ENCODE peak calls at places on chromosomes 2 and 18, in seven cellular contexts. B, J, N, U, Z, Y and X are unnamed samples.
A peak's percentile ranks its signal among the peaks of the same experiment; 100 is the strongest.

GRCh38 chr2:11406492-11407381 is 59.2 kb downstream of the E2F6 start:
- DNase-seq in N (no peak), B (no peak), J (no peak), Z (peak; percentile 15), Y (no peak), U (peak; percentile 66), X (no peak)

GRCh38 chr2:151730242-151730975 is 3.9 kb downstream of the NEB start:
- DNase-seq in Y (no peak), B (no peak), U (no peak), N (no peak), J (no peak), Z (no peak), X (no peak)

GRCh38 chr2:186757009-186757408 is 63.1 kb downstream of the FAM171B start:
- DNase-seq in J (no peak), B (no peak), Y (no peak), Z (no peak), N (no peak), U (no peak), X (no peak)

GRCh38 chr2:66109419-66109818 is 325.5 kb upstream of the MEIS1 start:
- DNase-seq in Y (no peak), U (no peak), Z (no peak), J (no peak), N (no peak), B (no peak), X (no peak)

GRCh38 chr2:74835831-74836674 is 2.1 kb downstream of the HK2 start:
- DNase-seq in N (no peak), J (no peak), Y (no peak), Z (peak; percentile 81), B (no peak), U (peak; percentile 72), X (no peak)

GRCh38 chr2:129748250-129748649 is 231.2 kb upstream of the RAB6C start:
- DNase-seq in Z (no peak), Y (no peak), N (no peak), J (no peak), U (no peak), B (no peak), X (peak; percentile 80)

GRCh38 chr2:112605926-112606325 is 21.5 kb downstream of the CHCHD5 start:
- DNase-seq in B (no peak), Z (no peak), J (no peak), U (no peak), Y (no peak), N (no peak), X (peak; percentile 59)

GRCh38 chr2:204321910-204322765 is 223.1 kb upstream of the PARD3B start:
- DNase-seq in Z (no peak), Y (no peak), B (no peak), N (no peak), J (no peak), U (peak; percentile 64), X (no peak)

GRCh38 chr18:50857694-50858093 is 21.2 kb upstream of the ME2 start:
- DNase-seq in Z (peak; percentile 15), J (no peak), Y (no peak), B (no peak), N (no peak), U (peak; percentile 32), X (no peak)

GRCh38 chr18:34764451-34764850 is 54.4 kb downstream of the DTNA start:
- DNase-seq in J (no peak), U (no peak), N (no peak), Y (no peak), B (no peak), Z (no peak), X (no peak)

GRCh38 chr18:34772887-34773286 is 62.8 kb downstream of the DTNA start:
- DNase-seq in B (no peak), N (no peak), Z (peak; percentile 34), Y (no peak), J (no peak), U (no peak), X (no peak)

GRCh38 chr18:34773378-34773777 is 63.3 kb downstream of the DTNA start:
- DNase-seq in Z (no peak), B (no peak), N (no peak), U (no peak), J (no peak), Y (no peak), X (no peak)

GRCh38 chr18:34771958-34772357 is 61.9 kb downstream of the DTNA start:
- DNase-seq in Z (no peak), J (no peak), B (no peak), N (no peak), U (no peak), Y (no peak), X (no peak)

DNA sequence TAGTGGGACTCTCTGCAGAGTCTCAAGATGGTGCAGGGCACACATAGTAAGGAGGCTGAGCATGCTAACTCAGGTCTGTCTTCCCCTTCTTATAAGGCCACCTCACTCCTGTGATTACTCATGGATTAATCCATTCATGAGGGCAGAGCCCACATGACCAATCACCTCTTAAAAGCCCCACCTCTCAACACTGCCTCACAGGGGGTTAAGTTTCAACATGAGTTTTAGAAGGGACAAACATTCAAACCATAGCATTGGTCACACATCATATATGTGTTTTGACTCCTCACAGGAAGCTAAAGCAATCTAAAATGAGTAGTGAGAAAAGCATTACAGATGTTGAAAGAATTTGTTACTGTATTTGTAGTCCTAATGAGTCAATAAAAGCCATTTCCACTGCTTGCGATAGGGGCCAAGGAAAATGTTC is 57.5 kb downstream of the DTNA start:
- DNase-seq in Z (no peak), U (no peak), Y (no peak), N (no peak), J (no peak), B (no peak), X (no peak)
- TF ChIP-seq POLR2A in Z (no peak), U (no peak), Y (no peak), N (no peak), J (no peak), B (no peak), X (no peak)

DNA sequence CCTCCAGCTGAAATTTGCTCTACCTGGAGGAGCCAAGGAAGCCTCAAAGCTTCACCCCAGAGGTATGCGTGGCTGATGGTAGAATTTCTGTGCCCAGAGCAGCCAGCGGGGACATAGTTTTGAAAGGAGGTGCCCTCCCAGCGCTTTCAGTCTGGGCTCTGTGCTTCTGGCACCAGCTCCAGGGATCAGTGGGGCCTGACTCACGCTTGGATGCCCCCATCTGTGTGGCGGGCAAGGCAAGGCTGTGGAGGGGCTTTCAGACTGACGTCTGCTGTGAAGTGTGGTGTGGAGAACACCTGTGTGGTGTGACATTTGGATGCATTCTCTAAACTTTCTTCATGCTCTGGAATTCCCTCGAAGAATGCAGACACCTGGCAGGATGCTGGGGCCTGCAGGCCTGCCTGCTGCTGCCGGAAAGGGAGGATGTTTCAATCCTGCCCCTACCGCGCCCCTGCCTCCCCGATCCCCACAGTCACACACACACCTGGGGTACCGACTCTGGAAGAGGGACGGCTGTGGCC is 84.1 kb downstream of the CTIF start:
- DNase-seq in Z (no peak), Y (no peak), J (no peak), N (no peak), U (no peak), B (no peak), X (no peak)
- H3K4me3 ChIP-seq in Z (no peak overlapping the region), Y (no peak overlapping the region), J (no peak overlapping the region), N (no peak overlapping the region), U (peak overlapping the region; percentile 8), B (no peak overlapping the region), X (no peak overlapping the region)

DNA sequence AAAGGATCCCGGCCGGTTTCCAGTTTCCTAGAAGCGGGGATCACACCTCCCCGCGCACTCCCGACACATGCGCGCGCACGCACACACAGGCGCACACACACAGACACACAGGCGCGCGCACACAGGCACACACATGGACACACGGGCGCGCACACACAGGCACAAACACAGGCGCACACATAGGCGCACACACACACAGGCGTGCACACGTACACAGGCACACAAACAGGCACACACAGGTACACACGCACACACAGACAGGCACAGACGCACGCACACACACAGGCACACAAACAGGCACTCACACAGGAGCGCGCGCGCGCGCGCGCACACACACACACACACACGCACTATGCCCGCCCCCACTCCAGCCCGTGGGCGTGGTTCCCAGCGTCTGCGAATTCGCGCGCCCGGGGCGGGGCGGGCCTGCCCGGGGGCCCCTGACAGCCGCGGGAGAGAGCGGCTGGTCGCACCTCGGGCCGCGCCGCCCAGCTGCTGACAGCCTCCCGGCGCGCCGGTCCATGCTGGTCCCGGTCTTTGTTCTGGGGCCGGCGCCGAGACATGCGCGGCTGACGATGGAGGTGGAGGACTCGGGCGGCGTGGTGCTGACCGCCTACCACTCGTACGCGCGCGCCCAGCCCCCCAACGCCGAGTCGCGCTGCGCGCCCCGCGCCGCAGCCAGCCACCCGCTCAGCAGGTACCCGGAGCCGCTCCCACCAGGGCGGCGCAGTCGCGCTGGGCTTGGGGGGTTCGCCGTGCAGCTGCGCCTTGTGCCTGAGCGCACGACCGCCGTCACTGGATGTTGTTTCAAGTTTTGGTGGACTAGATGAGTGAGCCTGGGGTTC is at the start of gene ARHGAP28:
- DNase-seq in B (peak; percentile 41), N (peak; percentile 71), J (peak; percentile 79), Y (peak; percentile 59), U (peak; percentile 76), Z (no peak), X (peak; percentile 40)
- TF ChIP-seq POLR2A in B (no peak), N (no peak), J (peak; percentile 71), Y (no peak), U (no peak), Z (no peak), X (no peak)

DNA sequence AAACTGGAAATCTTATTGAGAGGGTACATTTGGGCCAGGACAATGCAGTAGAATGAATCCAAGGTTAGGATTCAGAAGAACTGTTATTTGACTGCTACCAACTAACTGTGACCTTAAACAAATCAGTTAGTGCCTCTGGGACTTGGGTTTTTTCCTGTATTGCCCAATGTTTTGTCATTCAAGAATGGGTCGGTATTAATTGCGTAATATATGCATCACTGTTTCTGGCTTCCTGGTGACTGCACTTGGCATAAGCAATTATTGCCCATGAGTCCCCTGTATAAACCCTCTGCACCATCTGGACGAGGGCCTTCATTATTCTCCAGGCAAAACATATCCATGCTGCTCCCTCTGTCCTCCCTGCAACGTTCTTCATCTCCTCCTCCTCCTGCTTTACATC is 255.7 kb upstream of the LRRTM1 start:
- DNase-seq in B (no peak), U (no peak), N (no peak), Y (no peak), J (no peak), Z (peak; percentile 44), X (no peak)
- H3K4me3 ChIP-seq in B (no peak overlapping the region), U (no peak overlapping the region), N (no peak overlapping the region), Y (no peak overlapping the region), J (no peak overlapping the region), Z (no peak overlapping the region), X (no peak overlapping the region)

GRCh38 chr2:200964498-200964897 is 1.0 kb upstream of the ORC2 start:
- DNase-seq in J (no peak), Z (peak; percentile 12), N (no peak), Y (no peak), U (no peak), B (no peak), X (no peak)

GRCh38 chr2:200962821-200963128 is 685 bp downstream of the ORC2 start:
- DNase-seq in Z (no peak), J (no peak), Y (no peak), B (no peak), N (no peak), U (no peak), X (no peak)

GRCh38 chr2:200966770-200967169 is 3.3 kb upstream of the ORC2 start:
- DNase-seq in Y (no peak), J (no peak), Z (peak; percentile 90), B (no peak), N (no peak), U (peak; percentile 35), X (no peak)

GRCh38 chr2:200968162-200968561 is 4.7 kb upstream of the ORC2 start:
- DNase-seq in Y (no peak), U (peak; percentile 32), B (no peak), N (no peak), Z (peak; percentile 11), J (no peak), X (no peak)

GRCh38 chr2:200963129-200963917 is at the start of gene ORC2:
- DNase-seq in N (peak; percentile 94), J (peak; percentile 97), Z (peak; percentile 95), Y (peak; percentile 92), B (peak; percentile 93), U (peak; percentile 96), X (peak; percentile 98)
- TF ChIP-seq POLR2A in N (peak; percentile 44), J (peak; percentile 68), Z (peak; percentile 56), Y (no peak), B (no peak), U (peak; percentile 47), X (no peak)